ENCODE peak calls at places on chromosomes 7 and 10, in five cellular contexts. One of them, this sample, is unnamed.

GRCh38 chr7:43570688-43571365 is 12.1 kb upstream of the STK17A start:
- DNase-seq in progenitor cell of endocrine pancreas: no peak
- DNase-seq in gastrocnemius medialis: no peak
- DNase-seq in activated CD8-positive, alpha-beta T cell treated with anti-CD3 and anti-CD28 coated beads for 36 hours: no peak
- DNase-seq in heart left ventricle: no peak
- DNase-seq in this sample: peak

GRCh38 chr7:73831656-73832579 is 1.1 kb downstream of the CLDN4 start:
- DNase-seq in heart left ventricle: no peak
- DNase-seq in gastrocnemius medialis: no peak
- DNase-seq in progenitor cell of endocrine pancreas: peak
- DNase-seq in activated CD8-positive, alpha-beta T cell treated with anti-CD3 and anti-CD28 coated beads for 36 hours: no peak
- DNase-seq in this sample: no peak

GRCh38 chr10:23158370-23158769 is 33.7 kb upstream of the PTF1A start:
- DNase-seq in progenitor cell of endocrine pancreas: peak
- DNase-seq in activated CD8-positive, alpha-beta T cell treated with anti-CD3 and anti-CD28 coated beads for 36 hours: peak
- DNase-seq in gastrocnemius medialis: no peak
- DNase-seq in heart left ventricle: no peak
- DNase-seq in this sample: peak

GRCh38 chr10:117740088-117740487 is 197.5 kb downstream of the EMX2 start:
- DNase-seq in heart left ventricle: no peak
- DNase-seq in progenitor cell of endocrine pancreas: no peak
- DNase-seq in activated CD8-positive, alpha-beta T cell treated with anti-CD3 and anti-CD28 coated beads for 36 hours: no peak
- DNase-seq in gastrocnemius medialis: no peak
- DNase-seq in this sample: no peak

GRCh38 chr7:82413237-82413636 is 30.3 kb downstream of the CACNA2D1 start:
- DNase-seq in activated CD8-positive, alpha-beta T cell treated with anti-CD3 and anti-CD28 coated beads for 36 hours: no peak
- DNase-seq in heart left ventricle: peak
- DNase-seq in gastrocnemius medialis: no peak
- DNase-seq in progenitor cell of endocrine pancreas: no peak
- DNase-seq in this sample: no peak

GRCh38 chr10:117653170-117653515 is 110.6 kb downstream of the EMX2 start:
- DNase-seq in activated CD8-positive, alpha-beta T cell treated with anti-CD3 and anti-CD28 coated beads for 36 hours: peak
- DNase-seq in gastrocnemius medialis: no peak
- DNase-seq in heart left ventricle: no peak
- DNase-seq in progenitor cell of endocrine pancreas: no peak
- DNase-seq in this sample: peak

GRCh38 chr10:118850418-118851061 is 95.8 kb upstream of the CACUL1 start:
- DNase-seq in progenitor cell of endocrine pancreas: peak
- DNase-seq in gastrocnemius medialis: no peak
- DNase-seq in activated CD8-positive, alpha-beta T cell treated with anti-CD3 and anti-CD28 coated beads for 36 hours: peak
- DNase-seq in heart left ventricle: peak
- DNase-seq in this sample: peak

GRCh38 chr7:81659697-81660395 is 110.0 kb downstream of the HGF start:
- DNase-seq in gastrocnemius medialis: no peak
- DNase-seq in progenitor cell of endocrine pancreas: no peak
- DNase-seq in activated CD8-positive, alpha-beta T cell treated with anti-CD3 and anti-CD28 coated beads for 36 hours: no peak
- DNase-seq in heart left ventricle: no peak
- DNase-seq in this sample: no peak

GRCh38 chr7:121204537-121204936 is 124.3 kb upstream of the WNT16 start:
- DNase-seq in heart left ventricle: peak
- DNase-seq in activated CD8-positive, alpha-beta T cell treated with anti-CD3 and anti-CD28 coated beads for 36 hours: no peak
- DNase-seq in progenitor cell of endocrine pancreas: no peak
- DNase-seq in gastrocnemius medialis: no peak
- DNase-seq in this sample: no peak

GRCh38 chr7:24608504-24608903 is 35.3 kb downstream of the PALS2 start:
- DNase-seq in gastrocnemius medialis: no peak
- DNase-seq in activated CD8-positive, alpha-beta T cell treated with anti-CD3 and anti-CD28 coated beads for 36 hours: no peak
- DNase-seq in heart left ventricle: no peak
- DNase-seq in progenitor cell of endocrine pancreas: no peak
- DNase-seq in this sample: no peak

GRCh38 chr10:111926286-111926685 is 257.3 kb downstream of the GPAM start:
- DNase-seq in heart left ventricle: no peak
- DNase-seq in progenitor cell of endocrine pancreas: no peak
- DNase-seq in activated CD8-positive, alpha-beta T cell treated with anti-CD3 and anti-CD28 coated beads for 36 hours: no peak
- DNase-seq in gastrocnemius medialis: no peak
- DNase-seq in this sample: no peak

GRCh38 chr10:77160679-77161078 is 476.9 kb downstream of the KCNMA1 start:
- DNase-seq in gastrocnemius medialis: no peak
- DNase-seq in activated CD8-positive, alpha-beta T cell treated with anti-CD3 and anti-CD28 coated beads for 36 hours: no peak
- DNase-seq in heart left ventricle: no peak
- DNase-seq in progenitor cell of endocrine pancreas: no peak
- DNase-seq in this sample: no peak

GRCh38 chr10:94205370-94205930 is 157.3 kb downstream of the NOC3L start:
- DNase-seq in heart left ventricle: no peak
- DNase-seq in gastrocnemius medialis: no peak
- DNase-seq in progenitor cell of endocrine pancreas: no peak
- DNase-seq in activated CD8-positive, alpha-beta T cell treated with anti-CD3 and anti-CD28 coated beads for 36 hours: no peak
- DNase-seq in this sample: no peak

GRCh38 chr10:46525824-46526681 is 30.4 kb downstream of the GPRIN2 start:
- DNase-seq in progenitor cell of endocrine pancreas: no peak
- DNase-seq in heart left ventricle: no peak
- DNase-seq in gastrocnemius medialis: no peak
- DNase-seq in activated CD8-positive, alpha-beta T cell treated with anti-CD3 and anti-CD28 coated beads for 36 hours: peak
- DNase-seq in this sample: no peak

GRCh38 chr7:99375070-99375807 is 709 bp downstream of the ARPC1B start:
- DNase-seq in heart left ventricle: peak
- DNase-seq in activated CD8-positive, alpha-beta T cell treated with anti-CD3 and anti-CD28 coated beads for 36 hours: peak
- DNase-seq in progenitor cell of endocrine pancreas: peak
- DNase-seq in gastrocnemius medialis: peak
- DNase-seq in this sample: peak

GRCh38 chr7:127550247-127550646 is 35.1 kb downstream of the GCC1 start:
- DNase-seq in activated CD8-positive, alpha-beta T cell treated with anti-CD3 and anti-CD28 coated beads for 36 hours: no peak
- DNase-seq in progenitor cell of endocrine pancreas: no peak
- DNase-seq in gastrocnemius medialis: no peak
- DNase-seq in heart left ventricle: no peak
- DNase-seq in this sample: no peak

GRCh38 chr10:49139866-49140195 is 6.0 kb upstream of the FAM170B start:
- DNase-seq in activated CD8-positive, alpha-beta T cell treated with anti-CD3 and anti-CD28 coated beads for 36 hours: no peak
- DNase-seq in gastrocnemius medialis: no peak
- DNase-seq in progenitor cell of endocrine pancreas: no peak
- DNase-seq in heart left ventricle: no peak
- DNase-seq in this sample: no peak

GRCh38 chr10:72834183-72834825 is 59.2 kb upstream of the OIT3 start:
- DNase-seq in heart left ventricle: peak
- DNase-seq in activated CD8-positive, alpha-beta T cell treated with anti-CD3 and anti-CD28 coated beads for 36 hours: peak
- DNase-seq in gastrocnemius medialis: peak
- DNase-seq in progenitor cell of endocrine pancreas: peak
- DNase-seq in this sample: peak

GRCh38 chr10:971150-971542 is 17.1 kb upstream of the GTPBP4 start:
- DNase-seq in activated CD8-positive, alpha-beta T cell treated with anti-CD3 and anti-CD28 coated beads for 36 hours: no peak
- DNase-seq in gastrocnemius medialis: no peak
- DNase-seq in progenitor cell of endocrine pancreas: no peak
- DNase-seq in heart left ventricle: no peak
- DNase-seq in this sample: no peak

GRCh38 chr10:87675396-87676376 is 16.0 kb downstream of the PAPSS2 start:
- DNase-seq in activated CD8-positive, alpha-beta T cell treated with anti-CD3 and anti-CD28 coated beads for 36 hours: no peak
- DNase-seq in gastrocnemius medialis: no peak
- DNase-seq in heart left ventricle: no peak
- DNase-seq in progenitor cell of endocrine pancreas: no peak
- DNase-seq in this sample: no peak

GRCh38 chr7:100118388-100119074 is 627 bp downstream of the TAF6 start:
- DNase-seq in progenitor cell of endocrine pancreas: no peak
- DNase-seq in activated CD8-positive, alpha-beta T cell treated with anti-CD3 and anti-CD28 coated beads for 36 hours: no peak
- DNase-seq in heart left ventricle: no peak
- DNase-seq in gastrocnemius medialis: no peak
- DNase-seq in this sample: peak

GRCh38 chr10:35409094-35409582 is 72.8 kb downstream of the CCNY start:
- DNase-seq in gastrocnemius medialis: peak
- DNase-seq in progenitor cell of endocrine pancreas: no peak
- DNase-seq in activated CD8-positive, alpha-beta T cell treated with anti-CD3 and anti-CD28 coated beads for 36 hours: peak
- DNase-seq in heart left ventricle: peak
- DNase-seq in this sample: no peak

DNA sequence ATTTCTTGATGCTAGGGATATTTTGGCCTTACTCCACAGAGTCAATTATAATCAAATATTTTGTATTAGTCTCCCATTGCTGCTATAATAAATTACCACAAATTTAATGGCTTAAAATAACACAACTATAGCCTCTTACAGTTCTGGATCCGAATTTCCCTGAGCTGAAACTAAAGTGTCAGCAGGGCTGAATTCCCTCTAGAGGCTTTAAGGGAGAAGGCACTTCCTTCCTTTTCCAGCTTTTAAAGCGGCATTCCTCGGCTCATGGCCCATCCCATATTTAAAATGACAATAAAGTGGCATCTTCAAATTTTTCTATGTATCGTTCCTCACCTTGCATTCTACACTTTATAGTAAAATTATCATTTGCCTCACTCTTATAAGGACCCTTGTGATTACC is 421.4 kb upstream of the ZWINT start:
- DNase-seq in gastrocnemius medialis: no peak
- DNase-seq in heart left ventricle: no peak
- DNase-seq in activated CD8-positive, alpha-beta T cell treated with anti-CD3 and anti-CD28 coated beads for 36 hours: no peak
- DNase-seq in progenitor cell of endocrine pancreas: no peak
- DNase-seq in this sample: no peak
- TF ChIP-seq CTCF in gastrocnemius medialis: no peak
- TF ChIP-seq CTCF in heart left ventricle: no peak
- TF ChIP-seq CTCF in activated CD8-positive, alpha-beta T cell treated with anti-CD3 and anti-CD28 coated beads for 36 hours: no peak
- TF ChIP-seq CTCF in progenitor cell of endocrine pancreas: no peak
- TF ChIP-seq CTCF in this sample: no peak

GRCh38 chr7:2386964-2387669 is 16.3 kb upstream of the CHST12 start:
- DNase-seq in progenitor cell of endocrine pancreas: no peak
- DNase-seq in gastrocnemius medialis: no peak
- DNase-seq in heart left ventricle: no peak
- DNase-seq in activated CD8-positive, alpha-beta T cell treated with anti-CD3 and anti-CD28 coated beads for 36 hours: no peak
- DNase-seq in this sample: no peak

GRCh38 chr7:2383543-2384274 is 19.7 kb upstream of the CHST12 start:
- DNase-seq in activated CD8-positive, alpha-beta T cell treated with anti-CD3 and anti-CD28 coated beads for 36 hours: no peak
- DNase-seq in gastrocnemius medialis: no peak
- DNase-seq in progenitor cell of endocrine pancreas: no peak
- DNase-seq in heart left ventricle: no peak
- DNase-seq in this sample: no peak

GRCh38 chr7:2381227-2381626 is 22.2 kb upstream of the CHST12 start:
- DNase-seq in progenitor cell of endocrine pancreas: no peak
- DNase-seq in gastrocnemius medialis: no peak
- DNase-seq in activated CD8-positive, alpha-beta T cell treated with anti-CD3 and anti-CD28 coated beads for 36 hours: no peak
- DNase-seq in heart left ventricle: no peak
- DNase-seq in this sample: no peak

GRCh38 chr7:2381881-2382509 is 21.4 kb upstream of the CHST12 start:
- DNase-seq in activated CD8-positive, alpha-beta T cell treated with anti-CD3 and anti-CD28 coated beads for 36 hours: no peak
- DNase-seq in progenitor cell of endocrine pancreas: no peak
- DNase-seq in gastrocnemius medialis: no peak
- DNase-seq in heart left ventricle: no peak
- DNase-seq in this sample: no peak

DNA sequence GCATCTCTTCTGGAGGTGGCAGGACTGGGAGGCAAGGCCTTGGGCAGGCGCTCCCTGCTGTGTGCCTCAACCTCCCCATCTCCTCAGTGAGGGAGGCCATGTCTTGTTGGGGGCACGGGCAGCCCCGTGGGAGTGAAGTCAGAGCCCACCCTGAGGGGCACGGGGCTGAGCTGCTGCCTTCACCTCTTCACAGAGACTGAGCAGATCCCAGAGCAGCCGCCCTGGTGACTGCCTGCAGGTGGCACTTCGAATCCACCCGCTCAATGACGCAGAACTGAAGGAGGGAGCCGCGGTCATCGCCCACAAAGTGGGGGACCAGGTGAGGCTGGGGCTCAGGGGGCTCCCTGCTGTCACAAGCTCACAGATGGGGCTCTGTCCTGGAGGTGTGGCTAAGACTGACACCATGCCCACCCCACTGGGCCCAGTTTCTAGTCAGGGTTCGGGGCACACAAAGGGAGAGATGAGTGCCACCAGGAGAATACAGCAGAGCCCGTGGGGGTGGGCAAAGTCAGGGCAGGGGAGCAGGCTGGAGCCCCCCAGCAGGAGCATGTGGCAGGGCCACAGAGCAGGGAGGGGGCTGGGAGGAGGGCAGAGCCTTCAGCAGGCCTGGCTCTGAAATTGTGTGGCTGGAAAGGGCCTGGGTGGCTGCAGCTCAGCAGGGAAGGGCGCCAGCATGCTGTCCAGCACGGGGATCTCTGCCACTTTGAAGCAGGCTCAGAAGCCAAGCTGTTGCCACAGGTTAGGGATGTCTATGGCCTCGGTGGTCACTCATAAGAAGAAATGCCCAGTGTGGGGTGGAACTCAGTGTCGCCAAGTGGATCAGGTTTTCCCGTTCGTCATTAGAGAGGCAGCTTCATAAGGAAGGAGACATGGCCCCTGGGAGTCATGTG is 18.8 kb upstream of the CHST12 start:
- DNase-seq in activated CD8-positive, alpha-beta T cell treated with anti-CD3 and anti-CD28 coated beads for 36 hours: peak
- DNase-seq in progenitor cell of endocrine pancreas: no peak
- DNase-seq in gastrocnemius medialis: no peak
- DNase-seq in heart left ventricle: no peak
- DNase-seq in this sample: no peak
- TF ChIP-seq CTCF in activated CD8-positive, alpha-beta T cell treated with anti-CD3 and anti-CD28 coated beads for 36 hours: no peak
- TF ChIP-seq CTCF in progenitor cell of endocrine pancreas: no peak
- TF ChIP-seq CTCF in gastrocnemius medialis: no peak
- TF ChIP-seq CTCF in heart left ventricle: no peak
- TF ChIP-seq CTCF in this sample: peak

GRCh38 chr10:126749030-126749655 is 78.7 kb upstream of the C10orf90 start:
- DNase-seq in activated CD8-positive, alpha-beta T cell treated with anti-CD3 and anti-CD28 coated beads for 36 hours: peak
- DNase-seq in heart left ventricle: peak
- DNase-seq in progenitor cell of endocrine pancreas: peak
- DNase-seq in gastrocnemius medialis: peak
- DNase-seq in this sample: peak
- TF ChIP-seq CTCF in activated CD8-positive, alpha-beta T cell treated with anti-CD3 and anti-CD28 coated beads for 36 hours: peak
- TF ChIP-seq CTCF in heart left ventricle: peak
- TF ChIP-seq CTCF in progenitor cell of endocrine pancreas: peak
- TF ChIP-seq CTCF in gastrocnemius medialis: peak
- TF ChIP-seq CTCF in this sample: peak

DNA sequence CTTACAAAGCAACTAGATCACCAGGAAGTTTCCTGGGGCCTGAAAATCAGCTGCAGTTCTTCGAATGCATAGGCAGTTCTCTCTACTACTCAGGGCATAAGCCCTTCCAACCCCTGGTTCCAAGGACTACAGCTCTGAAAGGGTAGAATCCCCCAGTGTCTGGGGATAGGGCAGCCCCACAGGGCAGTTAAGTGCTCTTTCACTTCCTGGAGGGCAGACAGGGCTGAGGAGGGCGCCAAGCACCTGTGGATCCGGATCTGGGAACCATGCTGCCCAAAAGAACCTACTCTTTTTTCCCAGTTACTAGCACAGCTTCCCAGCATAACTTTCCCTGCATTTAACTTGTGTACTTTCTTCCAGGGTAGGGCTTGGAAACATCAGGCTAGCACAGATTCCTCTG is 41.1 kb downstream of the CXCL12 start:
- DNase-seq in progenitor cell of endocrine pancreas: no peak
- DNase-seq in heart left ventricle: no peak
- DNase-seq in activated CD8-positive, alpha-beta T cell treated with anti-CD3 and anti-CD28 coated beads for 36 hours: no peak
- DNase-seq in gastrocnemius medialis: no peak
- DNase-seq in this sample: no peak
- TF ChIP-seq CTCF in progenitor cell of endocrine pancreas: no peak
- TF ChIP-seq CTCF in heart left ventricle: no peak
- TF ChIP-seq CTCF in activated CD8-positive, alpha-beta T cell treated with anti-CD3 and anti-CD28 coated beads for 36 hours: no peak
- TF ChIP-seq CTCF in gastrocnemius medialis: peak
- TF ChIP-seq CTCF in this sample: no peak

This sample was measured in GM13977.